ENCODE peak calls at places on chromosomes 7 and 10, in four cellular contexts. F, N, B and Y are unnamed samples.

GRCh38 chr7:117480978-117481377 is 1.2 kb downstream of the CFTR start:
- DNase-seq in N (no peak), B (peak; percentile 10), F (no peak), Y (no peak)

GRCh38 chr10:91462423-91462822 is 52.3 kb downstream of the HECTD2 start:
- DNase-seq in B (no peak), N (no peak), F (no peak), Y (no peak)

GRCh38 chr10:120824864-120825263 is 26.3 kb upstream of the WDR11 start:
- DNase-seq in F (no peak), N (no peak), B (peak; percentile 48), Y (peak; percentile 50)

GRCh38 chr7:35253680-35254495 is at the start of gene TBX20:
- DNase-seq in F (no peak), B (peak; percentile 80), N (no peak), Y (peak; percentile 52)

GRCh38 chr7:102454423-102454822 is 10.2 kb downstream of the ALKBH4 start:
- DNase-seq in B (no peak), N (no peak), F (no peak), Y (no peak)

GRCh38 chr7:38699481-38699880 is 68.3 kb upstream of the AMPH start:
- DNase-seq in N (no peak), B (no peak), F (no peak), Y (no peak)

GRCh38 chr7:15498465-15498864 is 63.4 kb downstream of the AGMO start:
- DNase-seq in N (no peak), B (no peak), F (no peak), Y (no peak)

GRCh38 chr7:112161253-112162160 is 44.7 kb downstream of the DOCK4 start:
- DNase-seq in F (no peak), B (no peak), N (no peak), Y (no peak)

GRCh38 chr10:128047991-128048826 is 78.0 kb downstream of the MKI67 start:
- DNase-seq in F (no peak), N (no peak), B (no peak), Y (no peak)

GRCh38 chr10:110138197-110138812 is 69.1 kb upstream of the MXI1 start:
- DNase-seq in F (no peak), B (peak; percentile 67), N (no peak), Y (no peak)

GRCh38 chr10:120458432-120458831 is 1.4 kb downstream of the PLPP4 start:
- DNase-seq in B (no peak), F (no peak), N (peak; percentile 3), Y (no peak)

GRCh38 chr7:95725170-95725569 is 47.2 kb upstream of the DYNC1I1 start:
- DNase-seq in F (no peak), B (peak; percentile 5), N (no peak), Y (no peak)
- TF ChIP-seq CTCF in F (no peak), B (no peak), N (no peak), Y (no peak)

GRCh38 chr10:97943294-97943693 is 87.1 kb downstream of the CRTAC1 start:
- DNase-seq in F (no peak), B (no peak), N (no peak), Y (no peak)
- TF ChIP-seq CTCF in F (no peak), B (peak; percentile 10), N (no peak), Y (peak; percentile 22)

DNA sequence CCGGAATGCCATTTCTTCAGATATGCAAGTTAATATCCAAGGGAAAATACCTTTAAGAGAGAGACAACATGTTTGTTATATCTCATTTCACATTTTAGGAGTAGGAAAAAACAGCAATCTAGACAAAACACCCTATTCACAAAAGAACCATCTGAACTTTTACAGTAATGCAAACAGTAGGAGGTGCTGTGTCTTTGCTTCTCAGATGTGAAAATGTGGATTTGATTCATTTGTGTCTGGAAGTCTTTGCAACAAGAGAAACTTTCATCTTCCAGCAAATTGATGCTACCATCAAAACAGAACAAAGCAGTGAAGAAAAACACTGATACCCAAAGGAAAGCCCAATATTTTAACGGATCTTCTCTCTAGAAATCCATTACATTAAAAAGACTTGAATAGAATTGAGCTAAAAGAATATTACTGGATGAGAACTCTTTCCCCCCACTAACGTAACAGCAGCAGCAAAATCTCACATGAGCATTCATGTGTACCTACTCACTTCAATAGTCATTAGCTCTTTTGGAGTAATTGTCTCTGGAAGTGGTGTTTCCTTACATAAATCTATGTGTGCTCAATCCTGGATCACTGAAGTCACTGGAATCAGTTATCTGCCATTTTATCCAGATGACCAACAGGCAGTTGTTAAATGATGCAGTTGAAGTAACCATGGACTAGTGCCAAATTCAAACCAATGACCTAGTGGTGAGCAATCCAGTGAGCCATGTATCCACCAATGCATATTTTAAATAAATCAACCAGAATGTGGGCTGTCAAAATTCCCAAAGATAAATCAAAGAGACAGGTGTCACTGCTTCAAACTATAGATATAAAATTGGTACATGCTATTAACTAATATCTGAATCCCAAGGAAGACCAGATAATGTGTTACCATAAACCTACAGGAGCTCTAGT is 1.8 kb downstream of the SEMA3C start:
- DNase-seq in F (no peak), B (peak; percentile 81), N (no peak), Y (no peak)
- TF ChIP-seq CTCF in F (peak; percentile 21), B (peak; percentile 72), N (no peak), Y (no peak)

DNA sequence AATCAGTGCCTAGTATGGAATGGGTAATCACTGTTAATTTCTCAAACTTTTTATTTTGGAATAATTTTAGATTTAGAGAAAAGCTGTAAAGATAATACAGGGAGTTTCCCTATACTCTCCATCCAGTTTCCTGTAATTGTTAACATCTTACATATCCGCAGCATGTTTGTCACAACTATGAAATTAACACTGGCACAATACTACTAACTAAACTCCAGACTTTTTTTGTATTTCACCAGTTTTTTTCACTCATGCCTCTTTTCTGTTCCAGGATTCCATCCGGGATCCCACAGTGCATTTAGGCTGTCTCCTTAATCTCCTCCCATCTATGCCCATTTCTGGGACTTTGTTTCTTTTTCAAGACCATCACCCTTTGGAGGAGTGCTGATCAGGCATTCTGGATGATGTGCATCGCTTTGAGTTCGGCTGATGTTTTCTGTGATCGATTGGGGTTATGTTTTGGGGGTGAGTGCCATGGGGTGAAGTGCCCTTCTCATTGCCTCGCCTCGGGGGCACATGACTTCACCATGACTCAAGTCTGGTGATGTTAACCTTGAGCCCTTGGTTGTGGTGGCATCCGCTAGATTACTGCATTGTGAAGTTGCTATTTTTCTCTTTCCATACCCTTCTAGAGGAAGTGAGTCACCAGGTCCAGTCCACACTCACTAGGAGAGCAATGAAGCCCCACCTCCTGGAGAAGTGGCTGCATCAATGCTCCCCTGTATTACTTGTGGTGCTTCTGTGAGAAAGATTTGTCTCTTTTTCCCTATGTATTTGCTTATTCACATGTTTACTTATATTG is 43.9 kb upstream of the GRB10 start:
- DNase-seq in F (no peak), B (peak; percentile 90), N (no peak), Y (no peak)
- TF ChIP-seq CTCF in F (no peak), B (no peak), N (no peak), Y (no peak)

GRCh38 chr10:26887611-26888215 is 27.0 kb upstream of the ABI1 start:
- DNase-seq in F (no peak), B (no peak), N (no peak), Y (no peak)

GRCh38 chr10:26890956-26891355 is 30.2 kb upstream of the ABI1 start:
- DNase-seq in F (no peak), N (peak; percentile 36), B (peak; percentile 78), Y (peak; percentile 71)
- TF ChIP-seq CTCF in F (no peak), N (no peak), B (peak; percentile 52), Y (peak; percentile 56)

GRCh38 chr7:28536259-28536658 is 123.9 kb downstream of the CREB5 start:
- DNase-seq in F (peak; percentile 69), N (no peak), B (peak; percentile 31), Y (peak; percentile 9)
- TF ChIP-seq CTCF in F (peak; percentile 54), N (no peak), B (no peak), Y (no peak)